ENCODE peak calls at places on chromosomes 1 and 21, in ten cellular contexts. C is GM23248, T is neuronal stem cell, S is Karpas-422, P is stomach, W is SJSA1, A is breast epithelium, L is HCT116, F is cardiac muscle cell, K is hepatocyte. E is an unnamed sample.

GRCh38 chr1:217089239-217090014 is 366.2 kb upstream of the ESRRG start:
- DNase-seq in F (peak; percentile 84), K (peak; percentile 66), L (no peak), P (no peak), S (no peak), C (peak; percentile 24), T (no peak), W (no peak), A (no peak), E (no peak)

GRCh38 chr1:218496561-218496960 is 151.4 kb downstream of the TGFB2 start:
- DNase-seq in S (no peak), A (no peak), L (peak; percentile 83), P (no peak), W (peak; percentile 96), C (peak; percentile 99), T (no peak), K (peak; percentile 71), F (no peak), E (no peak)

GRCh38 chr1:32221980-32222751 is at the start of the genes EIF3I and TMEM234:
- DNase-seq in K (peak; percentile 96), C (peak; percentile 98), F (peak; percentile 96), T (peak; percentile 90), W (peak; percentile 87), L (peak; percentile 85), A (peak; percentile 92), P (peak; percentile 93), S (peak; percentile 97), E (peak; percentile 92)

GRCh38 chr1:183847646-183848045 is 42.7 kb downstream of the RGL1 start:
- DNase-seq in T (no peak), F (no peak), C (no peak), P (no peak), L (no peak), A (no peak), W (no peak), S (no peak), K (peak; percentile 46), E (no peak)

GRCh38 chr1:63429281-63429680 is 61.9 kb downstream of the ALG6 start:
- DNase-seq in K (no peak), F (no peak), L (no peak), W (no peak), P (no peak), S (no peak), C (no peak), A (no peak), T (no peak), E (no peak)

GRCh38 chr1:233394860-233395717 is 67.6 kb downstream of the MAP3K21 start:
- DNase-seq in F (peak; percentile 67), W (peak; percentile 24), T (peak; percentile 31), C (peak; percentile 70), S (peak; percentile 81), P (no peak), A (no peak), K (peak; percentile 78), L (peak; percentile 54), E (no peak)

GRCh38 chr1:24289937-24290595 is 29.1 kb upstream of the GRHL3 start:
- DNase-seq in C (peak; percentile 96), F (no peak), L (no peak), S (no peak), K (no peak), W (peak; percentile 68), P (peak; percentile 67), A (peak; percentile 90), T (no peak), E (no peak)

GRCh38 chr21:33871171-33871570 is 44.4 kb downstream of the ATP5PO start:
- DNase-seq in A (no peak), F (no peak), S (no peak), K (no peak), T (no peak), W (peak; percentile 37), P (no peak), L (no peak), C (no peak), E (no peak)

GRCh38 chr1:33424205-33424604 is 6.7 kb downstream of the PHC2 start:
- DNase-seq in P (no peak), W (no peak), K (no peak), L (no peak), T (no peak), C (no peak), S (no peak), F (peak; percentile 4), A (no peak), E (no peak)

GRCh38 chr1:200894712-200895447 is at the start of gene INAVA:
- DNase-seq in T (no peak), K (peak; percentile 83), P (peak; percentile 80), F (no peak), W (no peak), L (peak; percentile 53), C (no peak), S (no peak), A (no peak), E (no peak)

GRCh38 chr1:30806381-30807317 is 49.1 kb upstream of the LAPTM5 start:
- DNase-seq in S (no peak), F (no peak), A (no peak), C (no peak), K (no peak), P (no peak), T (no peak), W (no peak), L (no peak), E (no peak)

GRCh38 chr1:110068646-110069301 is 1.7 kb downstream of the ALX3 start:
- DNase-seq in C (no peak), A (no peak), F (peak; percentile 32), P (no peak), T (no peak), S (no peak), W (no peak), L (no peak), K (no peak), E (peak; percentile 31)

GRCh38 chr1:16199157-16199501 is 13.3 kb downstream of the ARHGEF19 start:
- DNase-seq in P (no peak), A (no peak), C (no peak), S (no peak), W (no peak), L (no peak), T (no peak), F (no peak), K (no peak), E (no peak)

DNA sequence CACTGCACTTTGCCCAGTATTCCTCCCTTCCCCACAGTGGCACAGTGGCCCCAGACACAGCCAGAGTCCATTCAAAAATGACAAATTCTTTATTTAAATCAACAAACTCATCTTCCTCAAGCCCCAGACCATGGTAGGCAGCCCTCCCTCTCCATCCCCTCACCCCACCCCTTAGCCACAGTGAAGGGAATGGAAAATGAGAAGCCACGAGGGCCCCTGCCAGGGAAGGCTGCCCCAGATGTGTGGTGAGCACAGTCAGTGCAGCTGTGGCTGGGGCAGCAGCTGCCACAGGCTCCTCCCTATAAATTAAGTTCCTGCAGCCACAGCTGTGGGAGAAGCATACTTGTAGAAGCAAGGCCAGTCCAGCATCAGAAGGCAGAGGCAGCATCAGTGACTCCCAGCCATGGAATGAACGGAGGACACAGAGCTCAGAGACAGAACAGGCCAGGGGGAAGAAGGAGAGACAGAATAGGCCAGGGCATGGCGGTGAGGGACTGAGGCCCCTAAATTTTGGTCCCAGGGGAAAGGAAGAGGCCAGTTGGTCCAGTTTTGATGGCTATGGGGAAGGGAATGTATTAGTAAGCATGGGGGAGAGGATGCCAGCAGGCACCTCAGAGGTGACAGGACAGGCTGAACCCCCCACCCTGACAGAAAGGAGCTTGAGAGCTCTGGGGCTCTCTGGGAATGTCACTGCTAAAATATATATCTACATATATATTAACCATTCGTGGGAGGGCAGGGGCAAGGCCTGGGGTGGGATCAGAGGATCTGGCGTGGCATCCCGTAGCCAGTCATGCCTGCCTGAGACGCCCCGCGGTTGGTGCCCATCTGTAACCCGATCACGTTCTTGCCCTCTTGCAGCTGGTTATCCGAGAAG is 7.0 kb downstream of the TAGLN2 start:
- DNase-seq in S (no peak), T (no peak), K (no peak), W (no peak), L (no peak), C (peak; percentile 49), A (no peak), F (no peak), P (no peak), E (no peak)
- H3K36me3 ChIP-seq in S (peaks cover 8% of the 10 kb centered on the region), T (no peaks in the 10 kb centered on the region), K (no peaks in the 10 kb centered on the region), W (peaks cover 84% of the 10 kb centered on the region), L (peaks cover 7% of the 10 kb centered on the region), C (peaks cover 20% of the 10 kb centered on the region), A (peaks cover 5% of the 10 kb centered on the region), F (no peaks in the 10 kb centered on the region), P (peaks cover 53% of the 10 kb centered on the region), E (peaks cover 32% of the 10 kb centered on the region)

DNA sequence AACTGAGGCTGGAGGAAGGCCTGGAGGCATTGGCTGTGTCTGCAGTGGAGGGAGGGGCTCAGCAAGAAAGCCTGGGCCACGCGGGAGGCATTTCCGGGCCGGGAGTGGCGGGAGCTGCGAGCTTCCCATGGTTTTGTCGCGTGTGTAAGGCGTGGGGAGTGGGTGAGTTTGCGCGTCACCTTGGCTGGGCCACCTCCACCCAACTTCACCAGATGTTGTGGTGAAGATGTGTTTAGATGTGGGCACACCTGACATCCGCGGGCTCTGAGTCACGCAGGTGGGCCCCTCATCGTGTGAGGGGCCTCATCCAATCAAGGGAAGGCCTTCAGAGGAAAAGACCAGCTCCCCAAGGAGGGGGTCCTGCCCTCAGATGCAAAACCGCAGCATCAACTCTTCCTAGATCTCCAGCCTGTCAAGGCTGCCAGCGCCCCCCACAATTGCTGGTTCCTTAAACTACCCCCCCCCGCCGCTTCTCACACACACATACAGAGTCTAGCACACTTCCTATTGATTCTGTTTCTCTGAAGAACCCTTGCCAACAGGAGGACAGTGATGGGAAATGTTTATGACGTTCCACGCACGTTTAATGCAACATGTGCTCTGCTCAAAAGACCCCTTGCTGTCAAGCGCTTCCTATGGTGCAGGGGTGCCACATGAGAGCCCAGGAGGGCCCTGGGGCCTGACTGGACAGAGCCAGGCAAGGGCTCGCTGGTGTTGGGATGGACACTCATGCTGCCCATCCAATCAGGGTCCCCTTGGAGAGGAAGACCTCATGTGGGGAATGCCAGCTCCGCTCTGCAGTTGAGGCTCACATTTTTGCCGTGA is 11.9 kb downstream of the ACTRT2 start:
- DNase-seq in K (no peak), L (no peak), T (no peak), C (no peak), P (no peak), F (no peak), A (no peak), W (no peak), S (no peak), E (peak; percentile 57)
- H3K27me3 ChIP-seq in K (no peaks in the 10 kb centered on the region), L (peaks cover 15% of the 10 kb centered on the region), T (no peaks in the 10 kb centered on the region), C (no peaks in the 10 kb centered on the region), P (peaks cover 67% of the 10 kb centered on the region), F (no peaks in the 10 kb centered on the region), A (peaks cover 85% of the 10 kb centered on the region), W (peaks cover 3% of the 10 kb centered on the region), S (no peaks in the 10 kb centered on the region), E (no peaks in the 10 kb centered on the region)

DNA sequence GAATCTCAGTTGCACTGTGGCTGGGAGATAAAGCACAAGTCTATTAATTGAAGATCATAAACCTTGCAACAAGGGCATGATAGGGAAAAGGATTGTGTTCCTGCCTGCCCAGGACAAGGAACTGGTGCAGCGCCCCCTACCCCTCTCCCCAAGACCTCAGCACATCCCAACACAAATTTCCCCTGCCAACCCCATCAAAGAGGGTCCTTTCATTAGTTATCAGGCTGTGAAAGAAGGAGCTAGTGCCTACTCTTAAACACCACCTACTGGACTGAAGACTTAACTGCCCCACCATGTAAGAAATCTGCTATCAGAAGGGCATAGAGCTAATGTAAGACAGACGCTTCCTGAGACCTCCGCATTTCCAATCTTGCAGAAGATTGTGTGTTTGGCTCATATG is 372.6 kb downstream of the AGBL4 start:
- DNase-seq in K (no peak), A (no peak), F (no peak), T (no peak), P (no peak), C (no peak), W (no peak), S (no peak), L (no peak), E (no peak)
- H3K9me3 ChIP-seq in K (no peaks in the 10 kb centered on the region), A (peaks cover 13% of the 10 kb centered on the region), F (no peaks in the 10 kb centered on the region), T (no peaks in the 10 kb centered on the region), P (no peaks in the 10 kb centered on the region), C (peaks cover 4% of the 10 kb centered on the region), W (peaks cover 8% of the 10 kb centered on the region), S (peaks cover 4% of the 10 kb centered on the region), L (no peaks in the 10 kb centered on the region), E (no peaks in the 10 kb centered on the region)

GRCh38 chr21:45509566-45510465 is 32.4 kb downstream of the SLC19A1 start:
- DNase-seq in K (no peak), L (no peak), T (no peak), A (no peak), C (no peak), S (no peak), F (no peak), W (no peak), P (no peak), E (no peak)
- H3K36me3 ChIP-seq in K (no peaks in the 10 kb centered on the region), L (peaks cover 2% of the 10 kb centered on the region), T (peaks cover 17% of the 10 kb centered on the region), A (no peaks in the 10 kb centered on the region), C (no peaks in the 10 kb centered on the region), S (no peaks in the 10 kb centered on the region), F (peaks cover 32% of the 10 kb centered on the region), W (peaks cover 27% of the 10 kb centered on the region), P (peaks cover 69% of the 10 kb centered on the region), E (no peaks in the 10 kb centered on the region)

E was measured in CD8-positive, alpha-beta T cell.